ENCODE peak calls at places on chromosome 20, in seven cellular contexts. W is lower leg skin, Z is upper lobe of right lung, E is epithelial cell of esophagus, X is uterus, C is GM20000, L is GM13977. H is an unnamed sample.

GRCh38 chr20:46282669-46283068 is 25.6 kb downstream of the CDH22 start:
- DNase-seq in W (no peak), Z (no peak), E (no peak), X (no peak), C (no peak), L (no peak), H (no peak)

GRCh38 chr20:59223750-59224149 is 60.1 kb downstream of the ZNF831 start:
- DNase-seq in W (no peak), Z (no peak), E (no peak), X (no peak), C (no peak), L (no peak), H (no peak)

GRCh38 chr20:44650777-44651493 is 564 bp downstream of the ADA start:
- DNase-seq in W (no peak), Z (no peak), E (peak; percentile 38), X (no peak), C (peak; percentile 36), L (no peak), H (no peak)

GRCh38 chr20:62065669-62066338 is at the start of gene TAF4:
- DNase-seq in W (peak; percentile 61), Z (peak; percentile 89), E (peak; percentile 73), X (peak; percentile 67), C (peak; percentile 100), L (peak; percentile 100), H (peak; percentile 81)

GRCh38 chr20:32487381-32487780 is 97.8 kb downstream of the NOL4L start:
- DNase-seq in W (no peak), Z (no peak), E (no peak), X (no peak), C (no peak), L (no peak), H (no peak)

GRCh38 chr20:25695532-25696383 is 895 bp downstream of the ZNF337 start:
- DNase-seq in W (peak; percentile 24), Z (no peak), E (peak; percentile 21), X (peak; percentile 29), C (no peak), L (no peak), H (no peak)

GRCh38 chr20:39108746-39109145 is 146.6 kb downstream of the DHX35 start:
- DNase-seq in W (no peak), Z (no peak), E (peak; percentile 47), X (no peak), C (no peak), L (no peak), H (no peak)

GRCh38 chr20:53739799-53740785 is 146.5 kb upstream of the ZNF217 start:
- DNase-seq in W (no peak), Z (no peak), E (peak; percentile 49), X (no peak), C (no peak), L (no peak), H (no peak)

GRCh38 chr20:3420211-3420707 is 12.8 kb upstream of the DNAAF9 start:
- DNase-seq in W (peak; percentile 77), Z (peak; percentile 75), E (peak; percentile 93), X (no peak), C (peak; percentile 81), L (peak; percentile 80), H (no peak)

GRCh38 chr20:59827138-59828056 is 106.0 kb downstream of the SYCP2 start:
- DNase-seq in W (peak; percentile 13), Z (no peak), E (no peak), X (no peak), C (no peak), L (no peak), H (no peak)

GRCh38 chr20:38987777-38988176 is 25.6 kb downstream of the DHX35 start:
- DNase-seq in W (no peak), Z (no peak), E (no peak), X (no peak), C (peak; percentile 52), L (peak; percentile 53), H (no peak)

GRCh38 chr20:58717278-58718091 is 24.9 kb downstream of the NPEPL1 start:
- DNase-seq in W (peak; percentile 12), Z (no peak), E (no peak), X (peak; percentile 12), C (no peak), L (peak; percentile 15), H (peak; percentile 15)

GRCh38 chr20:16475225-16475624 is 98.0 kb downstream of the KIF16B start:
- DNase-seq in W (no peak), Z (no peak), E (no peak), X (no peak), C (no peak), L (no peak), H (no peak)

GRCh38 chr20:41702647-41703046 is 84.5 kb upstream of the CHD6 start:
- DNase-seq in W (no peak), Z (no peak), E (no peak), X (no peak), C (no peak), L (no peak), H (no peak)

GRCh38 chr20:41694796-41695195 is 76.6 kb upstream of the CHD6 start:
- DNase-seq in W (no peak), Z (no peak), E (no peak), X (no peak), C (no peak), L (no peak), H (no peak)

GRCh38 chr20:41696428-41696827 is 78.3 kb upstream of the CHD6 start:
- DNase-seq in W (peak; percentile 34), Z (no peak), E (peak; percentile 9), X (no peak), C (no peak), L (no peak), H (no peak)

GRCh38 chr20:41701596-41702350 is 83.6 kb upstream of the CHD6 start:
- DNase-seq in W (no peak), Z (no peak), E (peak; percentile 9), X (no peak), C (no peak), L (no peak), H (no peak)

DNA sequence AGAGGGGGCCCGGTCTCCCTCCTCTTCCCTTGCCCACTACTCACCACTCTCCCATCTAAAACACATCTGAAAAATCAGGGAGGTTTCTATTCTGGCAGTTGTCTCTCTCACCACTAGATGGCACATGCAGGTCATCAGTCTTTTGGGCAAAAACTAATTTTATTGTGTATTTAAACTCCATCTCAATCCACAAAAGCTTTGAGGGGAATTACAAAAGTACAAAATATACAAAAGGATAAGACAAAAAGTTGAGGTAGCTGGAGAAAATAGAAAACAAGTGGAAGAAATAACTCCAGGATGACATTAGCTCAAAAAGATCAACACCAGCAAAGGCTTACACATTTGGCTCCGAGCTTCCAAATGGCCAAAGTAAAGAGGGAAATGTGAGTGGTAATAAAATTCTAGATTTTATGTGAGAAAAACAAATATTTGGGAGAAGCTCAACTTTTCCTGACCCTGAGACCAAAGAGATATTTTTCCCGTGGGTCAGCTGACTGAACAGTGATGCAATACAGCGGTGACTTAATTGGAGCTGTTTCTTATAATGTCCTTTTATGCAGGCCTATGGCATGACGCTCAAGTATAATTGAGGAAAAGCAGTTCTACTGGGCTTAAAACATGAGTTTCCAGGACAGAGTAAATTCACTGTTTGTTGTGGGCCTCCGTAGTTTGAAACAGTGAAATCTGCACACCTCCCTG is 79.8 kb upstream of the CHD6 start:
- DNase-seq in W (no peak), Z (no peak), E (peak; percentile 40), X (no peak), C (peak; percentile 35), L (peak; percentile 23), H (no peak)
- TF ChIP-seq CTCF in W (no peak), Z (peak; percentile 80), E (peak; percentile 90), X (peak; percentile 48), C (peak; percentile 88), L (peak; percentile 79), H (peak; percentile 87)

GRCh38 chr20:672975-673604 is 2.5 kb downstream of the SCRT2 start:
- DNase-seq in W (no peak), Z (no peak), E (no peak), X (no peak), C (no peak), L (no peak), H (no peak)
- TF ChIP-seq CTCF in W (no peak), Z (no peak), E (peak; percentile 18), X (no peak), C (no peak), L (peak; percentile 12), H (peak; percentile 23)

DNA sequence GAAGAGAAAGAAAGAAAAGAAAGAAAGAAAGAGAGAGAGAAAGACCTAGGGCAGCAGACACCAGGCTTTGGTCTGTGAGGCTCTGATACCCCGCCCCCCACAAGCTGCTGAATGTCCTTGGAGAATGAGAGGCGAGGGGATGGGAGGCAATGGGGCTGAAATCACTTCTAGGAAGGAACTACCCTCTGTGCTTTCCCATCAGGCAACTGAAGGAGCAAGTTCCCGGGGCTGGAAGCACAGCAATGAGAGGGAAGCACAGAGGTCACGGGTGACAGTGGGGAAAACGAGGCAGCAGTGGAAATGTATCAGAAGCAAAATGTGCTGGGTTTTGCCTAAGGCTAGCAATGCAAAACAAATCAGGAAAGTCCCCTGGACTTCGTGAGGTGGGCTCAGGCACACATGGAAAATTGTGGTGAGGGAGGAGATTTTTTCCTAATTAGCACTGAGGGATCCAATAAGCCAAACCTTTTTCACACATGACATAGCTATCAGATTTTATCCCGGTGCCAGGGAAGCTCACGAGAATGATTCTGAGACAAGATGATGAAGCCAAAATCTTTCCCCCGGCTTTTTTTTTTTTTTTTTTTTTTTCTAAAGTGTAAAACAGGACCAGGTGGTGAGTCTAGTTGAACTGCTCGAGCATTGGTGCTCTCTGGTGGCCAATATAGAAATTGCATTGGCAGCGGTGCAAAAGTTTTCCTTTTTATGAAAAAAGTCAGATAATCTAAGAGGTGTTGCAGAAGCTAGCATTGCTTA is 16.8 kb upstream of the ARFGEF2 start:
- DNase-seq in W (peak; percentile 62), Z (no peak), E (peak; percentile 54), X (peak; percentile 38), C (peak; percentile 65), L (peak; percentile 68), H (no peak)
- TF ChIP-seq CTCF in W (no peak), Z (peak; percentile 86), E (peak; percentile 83), X (peak; percentile 81), C (peak; percentile 69), L (peak; percentile 78), H (peak; percentile 94)

GRCh38 chr20:63525185-63525584 is 4.6 kb downstream of the PPDPF start:
- DNase-seq in W (no peak), Z (no peak), E (no peak), X (no peak), C (no peak), L (no peak), H (no peak)

GRCh38 chr20:63525968-63526367 is 5.4 kb downstream of the PPDPF start:
- DNase-seq in W (no peak), Z (no peak), E (no peak), X (no peak), C (no peak), L (no peak), H (no peak)

GRCh38 chr20:63529180-63529860 is 7.9 kb downstream of the PTK6 start:
- DNase-seq in W (no peak), Z (no peak), E (no peak), X (no peak), C (no peak), L (no peak), H (no peak)

GRCh38 chr20:63529861-63530787 is 7.1 kb downstream of the PTK6 start:
- DNase-seq in W (no peak), Z (no peak), E (no peak), X (no peak), C (no peak), L (no peak), H (peak; percentile 16)

GRCh38 chr20:63527184-63527583 is 6.6 kb downstream of the PPDPF start:
- DNase-seq in W (no peak), Z (no peak), E (no peak), X (no peak), C (no peak), L (no peak), H (no peak)
- TF ChIP-seq CTCF in W (no peak), Z (no peak), E (no peak), X (no peak), C (no peak), L (no peak), H (no peak)

GRCh38 chr20:43334080-43334479 is 123.6 kb upstream of the SRSF6 start:
- DNase-seq in W (no peak), Z (no peak), E (no peak), X (no peak), C (no peak), L (no peak), H (no peak)
- TF ChIP-seq CTCF in W (no peak), Z (no peak), E (no peak), X (no peak), C (no peak), L (no peak), H (no peak)

H was measured in mesothelial cell of epicardium.